ENCODE peak calls at places on chromosomes 3 and 15, in ten cellular contexts. One of them, this sample, is unnamed.

GRCh38 chr15:99197861-99198260 is 51.5 kb downstream of the TTC23 start:
- DNase-seq in left lung: no peak
- DNase-seq in fibroblast of lung: no peak
- DNase-seq in mammary epithelial cell: peak
- DNase-seq in fibroblast of pulmonary artery: no peak
- DNase-seq in neural progenitor cell: no peak
- DNase-seq in heart right ventricle: no peak
- DNase-seq in CD8-positive, alpha-beta T cell: no peak
- DNase-seq in psoas muscle: no peak
- DNase-seq in cardiac fibroblast: no peak
- DNase-seq in this sample: no peak

GRCh38 chr15:53786421-53786820 is 27.0 kb upstream of the WDR72 start:
- DNase-seq in fibroblast of pulmonary artery: no peak
- DNase-seq in left lung: no peak
- DNase-seq in cardiac fibroblast: no peak
- DNase-seq in neural progenitor cell: no peak
- DNase-seq in fibroblast of lung: no peak
- DNase-seq in mammary epithelial cell: no peak
- DNase-seq in CD8-positive, alpha-beta T cell: no peak
- DNase-seq in heart right ventricle: no peak
- DNase-seq in psoas muscle: no peak
- DNase-seq in this sample: no peak

GRCh38 chr3:12884104-12884742 is 42.9 kb upstream of the RPL32 start:
- DNase-seq in left lung: no peak
- DNase-seq in cardiac fibroblast: no peak
- DNase-seq in neural progenitor cell: no peak
- DNase-seq in CD8-positive, alpha-beta T cell: no peak
- DNase-seq in mammary epithelial cell: no peak
- DNase-seq in fibroblast of pulmonary artery: no peak
- DNase-seq in psoas muscle: peak
- DNase-seq in heart right ventricle: peak
- DNase-seq in fibroblast of lung: peak
- DNase-seq in this sample: peak

GRCh38 chr15:79316864-79317263 is 6.0 kb downstream of the TMED3 start:
- DNase-seq in mammary epithelial cell: no peak
- DNase-seq in psoas muscle: no peak
- DNase-seq in fibroblast of lung: no peak
- DNase-seq in heart right ventricle: no peak
- DNase-seq in left lung: no peak
- DNase-seq in cardiac fibroblast: no peak
- DNase-seq in CD8-positive, alpha-beta T cell: no peak
- DNase-seq in neural progenitor cell: no peak
- DNase-seq in fibroblast of pulmonary artery: no peak
- DNase-seq in this sample: no peak

GRCh38 chr3:183188895-183189462 is 26.4 kb upstream of the LAMP3 start:
- DNase-seq in fibroblast of pulmonary artery: peak
- DNase-seq in fibroblast of lung: no peak
- DNase-seq in mammary epithelial cell: no peak
- DNase-seq in heart right ventricle: no peak
- DNase-seq in cardiac fibroblast: peak
- DNase-seq in CD8-positive, alpha-beta T cell: no peak
- DNase-seq in left lung: no peak
- DNase-seq in psoas muscle: peak
- DNase-seq in neural progenitor cell: peak
- DNase-seq in this sample: no peak

GRCh38 chr15:88727439-88727838 is 75.8 kb upstream of the ACAN start:
- DNase-seq in fibroblast of lung: no peak
- DNase-seq in fibroblast of pulmonary artery: no peak
- DNase-seq in cardiac fibroblast: no peak
- DNase-seq in left lung: no peak
- DNase-seq in psoas muscle: no peak
- DNase-seq in neural progenitor cell: no peak
- DNase-seq in heart right ventricle: no peak
- DNase-seq in CD8-positive, alpha-beta T cell: no peak
- DNase-seq in mammary epithelial cell: peak
- DNase-seq in this sample: no peak

GRCh38 chr3:157500232-157500631 is 3.0 kb downstream of the VEPH1 start:
- DNase-seq in cardiac fibroblast: no peak
- DNase-seq in CD8-positive, alpha-beta T cell: no peak
- DNase-seq in heart right ventricle: no peak
- DNase-seq in psoas muscle: no peak
- DNase-seq in neural progenitor cell: no peak
- DNase-seq in mammary epithelial cell: no peak
- DNase-seq in fibroblast of lung: no peak
- DNase-seq in fibroblast of pulmonary artery: no peak
- DNase-seq in left lung: no peak
- DNase-seq in this sample: no peak

GRCh38 chr15:23866832-23867231 is 179.7 kb upstream of the NDN start:
- DNase-seq in fibroblast of pulmonary artery: peak
- DNase-seq in neural progenitor cell: peak
- DNase-seq in left lung: no peak
- DNase-seq in heart right ventricle: no peak
- DNase-seq in psoas muscle: no peak
- DNase-seq in mammary epithelial cell: no peak
- DNase-seq in fibroblast of lung: peak
- DNase-seq in CD8-positive, alpha-beta T cell: no peak
- DNase-seq in cardiac fibroblast: no peak
- DNase-seq in this sample: no peak

GRCh38 chr15:87628311-87628710 is 628.2 kb downstream of the NTRK3 start:
- DNase-seq in fibroblast of lung: no peak
- DNase-seq in fibroblast of pulmonary artery: no peak
- DNase-seq in mammary epithelial cell: no peak
- DNase-seq in CD8-positive, alpha-beta T cell: no peak
- DNase-seq in cardiac fibroblast: no peak
- DNase-seq in neural progenitor cell: no peak
- DNase-seq in left lung: no peak
- DNase-seq in psoas muscle: no peak
- DNase-seq in heart right ventricle: no peak
- DNase-seq in this sample: no peak

GRCh38 chr3:140096037-140096436 is 161.1 kb downstream of the CLSTN2 start:
- DNase-seq in mammary epithelial cell: no peak
- DNase-seq in fibroblast of pulmonary artery: no peak
- DNase-seq in cardiac fibroblast: no peak
- DNase-seq in psoas muscle: no peak
- DNase-seq in heart right ventricle: no peak
- DNase-seq in left lung: no peak
- DNase-seq in CD8-positive, alpha-beta T cell: no peak
- DNase-seq in neural progenitor cell: no peak
- DNase-seq in fibroblast of lung: no peak
- DNase-seq in this sample: no peak

GRCh38 chr3:76991165-76991564 is 48.7 kb upstream of the ROBO2 start:
- DNase-seq in heart right ventricle: no peak
- DNase-seq in mammary epithelial cell: peak
- DNase-seq in cardiac fibroblast: no peak
- DNase-seq in neural progenitor cell: no peak
- DNase-seq in left lung: no peak
- DNase-seq in CD8-positive, alpha-beta T cell: no peak
- DNase-seq in psoas muscle: no peak
- DNase-seq in fibroblast of pulmonary artery: no peak
- DNase-seq in fibroblast of lung: peak
- DNase-seq in this sample: no peak

GRCh38 chr15:22887157-22887951 is 48.9 kb downstream of the NIPA2 start:
- DNase-seq in fibroblast of pulmonary artery: peak
- DNase-seq in CD8-positive, alpha-beta T cell: no peak
- DNase-seq in fibroblast of lung: peak
- DNase-seq in mammary epithelial cell: no peak
- DNase-seq in cardiac fibroblast: peak
- DNase-seq in heart right ventricle: no peak
- DNase-seq in left lung: no peak
- DNase-seq in neural progenitor cell: no peak
- DNase-seq in psoas muscle: peak
- DNase-seq in this sample: peak

GRCh38 chr3:97817965-97818364 is 3.8 kb upstream of the CRYBG3 start:
- DNase-seq in heart right ventricle: no peak
- DNase-seq in left lung: no peak
- DNase-seq in CD8-positive, alpha-beta T cell: no peak
- DNase-seq in fibroblast of pulmonary artery: no peak
- DNase-seq in neural progenitor cell: no peak
- DNase-seq in fibroblast of lung: no peak
- DNase-seq in psoas muscle: no peak
- DNase-seq in mammary epithelial cell: no peak
- DNase-seq in cardiac fibroblast: no peak
- DNase-seq in this sample: no peak

DNA sequence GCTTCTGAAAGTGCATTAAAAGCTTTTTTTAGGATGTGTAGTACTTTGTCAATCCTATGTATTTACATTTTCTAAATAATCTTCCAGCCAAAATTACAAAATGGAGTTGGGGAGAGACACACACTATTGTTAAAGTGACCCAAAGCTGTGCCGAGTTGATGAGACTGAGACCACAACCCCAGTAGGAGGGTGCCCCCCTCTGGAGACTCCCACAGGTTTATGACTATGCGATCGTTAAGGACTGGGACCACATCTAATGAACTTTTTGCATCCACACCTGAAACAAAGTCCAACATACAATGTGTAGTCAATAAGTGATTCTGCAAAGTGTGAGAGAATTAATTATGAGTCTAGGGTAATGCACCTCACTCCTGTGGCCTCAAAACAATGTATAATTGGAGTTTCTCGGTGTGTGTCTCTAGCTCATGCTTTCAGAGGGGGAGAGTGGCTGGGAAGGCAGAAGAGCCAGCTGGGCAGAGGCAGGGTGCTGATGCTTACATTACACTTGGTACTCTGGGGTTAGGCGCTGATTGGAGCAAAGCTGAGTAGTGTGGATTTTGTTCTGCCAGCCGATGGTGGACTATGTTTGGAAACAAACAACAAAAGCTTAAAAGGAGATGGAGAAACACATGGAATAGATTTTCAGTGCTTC is 102.8 kb downstream of the KCNH8 start:
- DNase-seq in cardiac fibroblast: no peak
- DNase-seq in mammary epithelial cell: no peak
- DNase-seq in fibroblast of pulmonary artery: no peak
- DNase-seq in psoas muscle: no peak
- DNase-seq in neural progenitor cell: peak
- DNase-seq in CD8-positive, alpha-beta T cell: no peak
- DNase-seq in heart right ventricle: no peak
- DNase-seq in fibroblast of lung: no peak
- DNase-seq in left lung: no peak
- DNase-seq in this sample: no peak
- TF ChIP-seq CTCF in cardiac fibroblast: no peak
- TF ChIP-seq CTCF in mammary epithelial cell: no peak
- TF ChIP-seq CTCF in fibroblast of pulmonary artery: no peak
- TF ChIP-seq CTCF in psoas muscle: no peak
- TF ChIP-seq CTCF in neural progenitor cell: peak
- TF ChIP-seq CTCF in CD8-positive, alpha-beta T cell: no peak
- TF ChIP-seq CTCF in heart right ventricle: no peak
- TF ChIP-seq CTCF in fibroblast of lung: no peak
- TF ChIP-seq CTCF in left lung: no peak
- TF ChIP-seq CTCF in this sample: no peak

DNA sequence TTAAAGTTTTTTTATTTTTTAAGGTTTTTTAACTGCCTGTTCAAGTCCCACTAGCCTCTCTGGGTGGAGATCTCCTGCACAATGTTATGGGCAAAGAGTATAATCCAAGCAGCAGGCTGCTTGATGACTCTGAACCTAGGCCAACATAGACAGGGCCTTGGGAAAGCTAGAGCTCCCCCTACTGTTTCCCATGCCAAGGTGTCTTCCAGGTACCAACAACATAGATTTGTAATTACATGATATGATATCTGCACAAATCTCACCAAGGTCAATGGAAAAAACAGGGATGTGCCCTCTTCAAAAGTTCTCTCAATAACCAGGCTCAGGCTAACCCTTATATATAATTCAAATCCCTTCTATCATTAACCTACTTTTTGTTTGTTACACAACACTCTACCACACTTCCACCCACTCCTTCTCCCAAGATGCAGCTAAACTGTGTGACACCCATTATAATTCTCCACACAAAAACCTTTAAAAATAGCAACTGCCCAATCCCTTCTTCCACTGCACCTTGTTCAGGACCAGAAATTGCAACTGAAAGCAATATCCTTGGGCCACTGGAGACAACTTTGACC is 43.8 kb downstream of the RBM15B start:
- DNase-seq in CD8-positive, alpha-beta T cell: peak
- DNase-seq in cardiac fibroblast: peak
- DNase-seq in mammary epithelial cell: peak
- DNase-seq in psoas muscle: no peak
- DNase-seq in left lung: no peak
- DNase-seq in neural progenitor cell: peak
- DNase-seq in heart right ventricle: no peak
- DNase-seq in fibroblast of lung: peak
- DNase-seq in fibroblast of pulmonary artery: peak
- DNase-seq in this sample: peak
- H3K4me3 ChIP-seq in CD8-positive, alpha-beta T cell: no peak
- H3K4me3 ChIP-seq in cardiac fibroblast: no peak
- H3K4me3 ChIP-seq in mammary epithelial cell: no peak
- H3K4me3 ChIP-seq in psoas muscle: no peak
- H3K4me3 ChIP-seq in left lung: no peak
- H3K4me3 ChIP-seq in neural progenitor cell: no peak
- H3K4me3 ChIP-seq in heart right ventricle: no peak
- H3K4me3 ChIP-seq in fibroblast of lung: no peak
- H3K4me3 ChIP-seq in fibroblast of pulmonary artery: no peak
- H3K4me3 ChIP-seq in this sample: no peak

DNA sequence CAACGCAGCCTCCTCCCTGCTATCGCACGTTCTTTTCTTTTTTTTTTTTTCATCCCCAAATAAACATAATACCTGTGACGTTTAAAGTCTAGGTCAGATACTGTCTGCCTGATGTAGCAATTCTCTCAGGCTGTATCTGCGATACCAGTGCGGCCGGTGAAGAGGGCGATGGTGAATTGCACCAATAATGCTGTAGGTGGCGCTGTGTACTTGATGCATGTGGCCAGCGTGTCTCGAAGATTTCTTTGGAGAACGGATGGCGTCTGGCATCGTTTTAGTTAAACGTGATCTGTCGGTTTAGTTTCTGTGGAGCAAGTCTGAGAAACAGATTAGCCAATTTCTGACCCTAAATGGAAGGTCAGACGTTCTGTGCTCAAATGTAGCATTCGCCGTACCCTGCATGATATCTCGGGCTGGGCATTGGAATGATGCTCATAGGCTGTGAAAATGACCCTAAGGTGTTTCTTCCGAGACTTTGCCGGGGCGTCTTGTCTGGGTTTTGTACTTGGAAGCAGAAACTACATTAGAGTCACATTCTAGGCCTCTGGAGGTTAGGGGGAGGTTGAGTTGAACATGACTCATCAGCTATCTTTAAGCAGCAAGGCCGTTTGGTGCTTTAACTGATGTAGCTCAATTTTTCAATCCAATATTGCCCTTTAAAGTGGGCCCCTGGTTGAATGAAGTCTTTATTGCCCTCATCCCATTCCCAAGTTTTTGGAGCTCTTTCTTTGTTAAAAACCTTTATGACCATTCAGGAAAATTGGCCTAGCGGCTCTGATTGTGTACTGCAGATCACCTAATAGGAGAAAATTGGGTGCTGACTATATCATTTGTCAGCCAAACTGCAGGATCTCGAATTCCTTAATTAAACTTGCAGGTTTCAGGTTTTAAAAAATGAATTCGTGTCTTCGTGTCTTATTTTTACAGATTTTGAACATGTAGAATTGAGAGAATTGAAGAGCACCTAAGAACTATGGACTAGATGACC is 80.0 kb downstream of the SQOR start:
- DNase-seq in cardiac fibroblast: peak
- DNase-seq in heart right ventricle: peak
- DNase-seq in left lung: no peak
- DNase-seq in mammary epithelial cell: peak
- DNase-seq in psoas muscle: peak
- DNase-seq in fibroblast of lung: peak
- DNase-seq in neural progenitor cell: peak
- DNase-seq in fibroblast of pulmonary artery: peak
- DNase-seq in CD8-positive, alpha-beta T cell: peak
- DNase-seq in this sample: peak
- TF ChIP-seq CTCF in cardiac fibroblast: peak
- TF ChIP-seq CTCF in heart right ventricle: peak
- TF ChIP-seq CTCF in left lung: peak
- TF ChIP-seq CTCF in mammary epithelial cell: peak
- TF ChIP-seq CTCF in psoas muscle: peak
- TF ChIP-seq CTCF in fibroblast of lung: peak
- TF ChIP-seq CTCF in neural progenitor cell: peak
- TF ChIP-seq CTCF in fibroblast of pulmonary artery: peak
- TF ChIP-seq CTCF in CD8-positive, alpha-beta T cell: peak
- TF ChIP-seq CTCF in this sample: peak

GRCh38 chr3:48403533-48404439 is 26.1 kb downstream of the PLXNB1 start:
- DNase-seq in mammary epithelial cell: no peak
- DNase-seq in CD8-positive, alpha-beta T cell: no peak
- DNase-seq in cardiac fibroblast: no peak
- DNase-seq in heart right ventricle: no peak
- DNase-seq in fibroblast of pulmonary artery: no peak
- DNase-seq in fibroblast of lung: no peak
- DNase-seq in left lung: peak
- DNase-seq in neural progenitor cell: no peak
- DNase-seq in psoas muscle: no peak
- DNase-seq in this sample: no peak
- H3K4me3 ChIP-seq in mammary epithelial cell: no peak
- H3K4me3 ChIP-seq in CD8-positive, alpha-beta T cell: no peak
- H3K4me3 ChIP-seq in cardiac fibroblast: no peak
- H3K4me3 ChIP-seq in heart right ventricle: no peak
- H3K4me3 ChIP-seq in fibroblast of pulmonary artery: no peak
- H3K4me3 ChIP-seq in fibroblast of lung: no peak
- H3K4me3 ChIP-seq in left lung: no peak
- H3K4me3 ChIP-seq in neural progenitor cell: no peak
- H3K4me3 ChIP-seq in psoas muscle: no peak
- H3K4me3 ChIP-seq in this sample: no peak

This sample was measured in heart left ventricle.